ENCODE peak calls at places on chromosomes 16 and 17, in five cellular contexts. J is naive thymus-derived CD8-positive, alpha-beta T cell; N is T-helper 2 cell; B is sigmoid colon; A is HFFc6. Q is an unnamed sample.

GRCh38 chr17:57984226-57984890 is 3.7 kb downstream of the VEZF1 start:
- DNase-seq in J (no peak), N (no peak), B (no peak), A (no peak), Q (no peak)

GRCh38 chr17:58172369-58173071 is 5.7 kb downstream of the OR4D2 start:
- DNase-seq in J (peak; percentile 41), N (no peak), B (no peak), A (no peak), Q (peak; percentile 40)

GRCh38 chr16:72959301-72959996 is 88.5 kb downstream of the ZFHX3 start:
- DNase-seq in J (no peak), N (no peak), B (peak; percentile 64), A (no peak), Q (no peak)

GRCh38 chr17:49787932-49788442 is 494 bp upstream of the KAT7 start:
- DNase-seq in J (no peak), N (no peak), B (no peak), A (no peak), Q (no peak)

GRCh38 chr17:2002767-2003329 is 22.3 kb downstream of the RTN4RL1 start:
- DNase-seq in J (no peak), N (no peak), B (no peak), A (no peak), Q (no peak)

GRCh38 chr17:55159251-55159650 is 105.5 kb upstream of the HLF start:
- DNase-seq in J (no peak), N (no peak), B (no peak), A (peak; percentile 12), Q (peak; percentile 61)

GRCh38 chr16:24670623-24671454 is 58.6 kb upstream of the TNRC6A start:
- DNase-seq in J (no peak), N (no peak), B (peak; percentile 87), A (peak; percentile 96), Q (peak; percentile 94)

GRCh38 chr16:48118841-48119240 is 37.0 kb downstream of the ABCC12 start:
- DNase-seq in J (no peak), N (no peak), B (no peak), A (no peak), Q (no peak)

GRCh38 chr16:10964039-10964890 is 19.9 kb downstream of the CLEC16A start:
- DNase-seq in J (peak; percentile 74), N (peak; percentile 68), B (peak; percentile 89), A (peak; percentile 80), Q (peak; percentile 59)

GRCh38 chr16:67530013-67530939 is 1.6 kb downstream of the RIPOR1 start:
- DNase-seq in J (peak; percentile 37), N (no peak), B (peak; percentile 92), A (peak; percentile 55), Q (peak; percentile 49)

GRCh38 chr17:68445671-68446070 is 11.6 kb downstream of the WIPI1 start:
- DNase-seq in J (no peak), N (no peak), B (no peak), A (no peak), Q (no peak)